ENCODE peak calls at places on chromosome 2, in four cellular contexts. K is upper lobe of left lung; G is A549; I is activated CD4-positive, alpha-beta T cell treated with anti-CD3 and anti-CD28 coated beads, Interleukin-2, amount 50 U/mL, for 48 hours. U is an unnamed sample.

GRCh38 chr2:184039493-184039892 is 558.8 kb upstream of the ZNF804A start:
- DNase-seq in K (no peak), G (no peak), I (no peak), U (no peak)

GRCh38 chr2:73063909-73064875 is 7.3 kb downstream of the SFXN5 start:
- DNase-seq in K (no peak), G (peak; percentile 62), I (no peak), U (peak; percentile 74)

GRCh38 chr2:182068811-182069210 is 83.2 kb downstream of the PPP1R1C start:
- DNase-seq in K (no peak), G (no peak), I (no peak), U (no peak)

GRCh38 chr2:241551599-241551997 is 6.9 kb upstream of the BOK start:
- DNase-seq in K (no peak), G (no peak), I (no peak), U (no peak)

GRCh38 chr2:102317715-102318114 is 6.4 kb downstream of the IL1RL1 start:
- DNase-seq in K (no peak), G (no peak), I (no peak), U (no peak)

GRCh38 chr2:54579682-54580349 is 123.7 kb downstream of the SPTBN1 start:
- DNase-seq in K (no peak), G (peak; percentile 46), I (peak; percentile 56), U (no peak)

GRCh38 chr2:120973196-120973595 is 237.5 kb downstream of the GLI2 start:
- DNase-seq in K (no peak), G (no peak), I (no peak), U (no peak)

GRCh38 chr2:158269143-158269542 is 167.5 kb downstream of the UPP2 start:
- DNase-seq in K (no peak), G (no peak), I (no peak), U (no peak)

GRCh38 chr2:207408086-207408794 is 121.5 kb upstream of the CREB1 start:
- DNase-seq in K (no peak), G (peak; percentile 2), I (no peak), U (no peak)

GRCh38 chr2:156803243-156803642 is 367.1 kb downstream of the GPD2 start:
- DNase-seq in K (no peak), G (no peak), I (no peak), U (no peak)

GRCh38 chr2:48332286-48332685 is 197.7 kb upstream of the STON1 start:
- DNase-seq in K (no peak), G (no peak), I (no peak), U (no peak)

GRCh38 chr2:172465417-172466334 is 38.3 kb downstream of the ITGA6 start:
- DNase-seq in K (peak; percentile 60), G (peak; percentile 40), I (peak; percentile 73), U (peak; percentile 47)

GRCh38 chr2:62270728-62271127 is 74.8 kb downstream of the B3GNT2 start:
- DNase-seq in K (no peak), G (no peak), I (no peak), U (no peak)

GRCh38 chr2:106270471-106270891 is 76.4 kb upstream of the UXS1 start:
- DNase-seq in K (no peak), G (no peak), I (no peak), U (no peak)

GRCh38 chr2:187383043-187383800 is 64.8 kb downstream of the CALCRL start:
- DNase-seq in K (no peak), G (no peak), I (no peak), U (no peak)

GRCh38 chr2:170711774-170712652 is 3.1 kb upstream of the SP5 start:
- DNase-seq in K (no peak), G (no peak), I (peak; percentile 11), U (no peak)

GRCh38 chr2:113005030-113005509 is at the start of gene IL36A:
- DNase-seq in K (no peak), G (no peak), I (no peak), U (no peak)

GRCh38 chr2:40544072-40544471 is 92.2 kb upstream of the SLC8A1 start:
- DNase-seq in K (no peak), G (no peak), I (no peak), U (no peak)

GRCh38 chr2:173998386-173998785 is 33.2 kb upstream of the SP3 start:
- DNase-seq in K (peak; percentile 56), G (no peak), I (no peak), U (no peak)

GRCh38 chr2:30641765-30642341 is 165.4 kb downstream of the CAPN13 start:
- DNase-seq in K (no peak), G (no peak), I (no peak), U (no peak)

GRCh38 chr2:96167407-96168013 is 22.3 kb upstream of the DUSP2 start:
- DNase-seq in K (no peak), G (no peak), I (no peak), U (no peak)

GRCh38 chr2:3001595-3002184 is 375.9 kb downstream of the EIPR1 start:
- DNase-seq in K (no peak), G (no peak), I (no peak), U (no peak)

GRCh38 chr2:102114851-102115497 is 27.6 kb upstream of the IL1R1 start:
- DNase-seq in K (peak; percentile 59), G (no peak), I (no peak), U (no peak)

U was measured in H54.